ENCODE peak calls at places on chromosomes 12 and 14, in seven cellular contexts. L, E, J, U, R, V and S are unnamed samples.

GRCh38 chr12:75289678-75290200 is 40.4 kb downstream of the CAPS2 start:
- DNase-seq in L (no peak), E (no peak), J (no peak), U (no peak), R (no peak), V (no peak), S (peak)

GRCh38 chr12:102527256-102527720 is 46.9 kb upstream of the IGF1 start:
- DNase-seq in L (no peak), E (no peak), J (no peak), U (no peak), R (no peak), V (no peak), S (peak)

GRCh38 chr12:57243521-57244305 is 7.3 kb downstream of the STAC3 start:
- DNase-seq in L (peak), E (no peak), J (peak), U (no peak), R (peak), V (peak), S (peak)

GRCh38 chr12:23891115-23891514 is 58.4 kb downstream of the SOX5 start:
- DNase-seq in L (no peak), E (no peak), J (no peak), U (no peak), R (no peak), V (no peak), S (no peak)

GRCh38 chr12:47900480-47901129 is 4.2 kb downstream of the VDR start:
- DNase-seq in L (no peak), E (no peak), J (no peak), U (no peak), R (peak), V (no peak), S (no peak)

GRCh38 chr12:65962921-65963883 is 138.9 kb downstream of the HMGA2 start:
- DNase-seq in L (no peak), E (no peak), J (peak), U (no peak), R (peak), V (peak), S (no peak)

GRCh38 chr12:93660996-93661395 is 16.2 kb upstream of the CRADD start:
- DNase-seq in L (no peak), E (no peak), J (no peak), U (no peak), R (no peak), V (no peak), S (no peak)

GRCh38 chr12:57165741-57166140 is 18.3 kb upstream of the LRP1-AS start:
- DNase-seq in L (no peak), E (no peak), J (no peak), U (no peak), R (no peak), V (no peak), S (no peak)

GRCh38 chr14:61659582-61659981 is 35.7 kb upstream of the HIF1A start:
- DNase-seq in L (no peak), E (no peak), J (no peak), U (no peak), R (no peak), V (no peak), S (peak)

GRCh38 chr14:57352771-57353170 is 37.6 kb upstream of the NAA30 start:
- DNase-seq in L (no peak), E (no peak), J (no peak), U (no peak), R (no peak), V (no peak), S (no peak)

GRCh38 chr12:57836442-57837375 is 9.8 kb downstream of the CTDSP2 start:
- DNase-seq in L (peak), E (no peak), J (peak), U (peak), R (peak), V (peak), S (peak)

GRCh38 chr12:15752780-15753179 is 36.4 kb downstream of the EPS8 start:
- DNase-seq in L (no peak), E (no peak), J (no peak), U (no peak), R (no peak), V (no peak), S (peak)

GRCh38 chr12:83850531-83850930 is 1062.1 kb downstream of the SLC6A15 start:
- DNase-seq in L (no peak), E (no peak), J (no peak), U (no peak), R (no peak), V (no peak), S (no peak)

GRCh38 chr12:23648546-23648945 is 300.9 kb downstream of the SOX5 start:
- DNase-seq in L (no peak), E (no peak), J (no peak), U (no peak), R (no peak), V (no peak), S (no peak)

GRCh38 chr12:132291402-132292175 is 37.8 kb downstream of the GALNT9 start:
- DNase-seq in L (no peak), E (peak), J (no peak), U (no peak), R (no peak), V (no peak), S (no peak)

GRCh38 chr14:100339757-100340453 is 16.8 kb downstream of the SLC25A47 start:
- DNase-seq in L (no peak), E (no peak), J (no peak), U (no peak), R (no peak), V (no peak), S (no peak)